ENCODE peak calls at places on chromosomes 16 and 17, in ten cellular contexts. O is foreskin fibroblast, D is GM20000, E is tibial nerve, V is GM12865, W is left lung, I is OCI-LY7, U is psoas muscle, F is coronary artery, M is cardiac muscle cell. C is an unnamed sample.

GRCh38 chr17:74427048-74427762 is 4.7 kb upstream of the GPRC5C start:
- DNase-seq in U (peak; percentile 76), O (no peak), M (peak; percentile 59), W (no peak), F (no peak), I (no peak), E (no peak), D (no peak), V (no peak), C (no peak)

GRCh38 chr17:163514-164103 is 17.8 kb downstream of the DOC2B start:
- DNase-seq in D (no peak), W (no peak), E (no peak), V (peak; percentile 16), O (no peak), M (no peak), F (no peak), U (no peak), I (no peak), C (no peak)

GRCh38 chr16:87461466-87461975 is 31.3 kb downstream of the ZCCHC14 start:
- DNase-seq in F (no peak), O (peak; percentile 31), W (peak; percentile 90), E (peak; percentile 21), I (peak; percentile 59), M (peak; percentile 89), V (peak; percentile 71), D (peak; percentile 74), U (peak; percentile 59), C (peak; percentile 37)

GRCh38 chr17:3770471-3770870 is 30.5 kb downstream of the ITGAE start:
- DNase-seq in V (peak; percentile 63), O (no peak), I (peak; percentile 78), D (peak; percentile 55), M (no peak), F (no peak), W (no peak), U (no peak), E (no peak), C (no peak)

GRCh38 chr17:39096435-39097158 is 54.8 kb downstream of the PLXDC1 start:
- DNase-seq in F (no peak), E (no peak), U (no peak), I (peak; percentile 37), D (peak; percentile 23), O (peak; percentile 20), V (peak; percentile 37), W (no peak), M (no peak), C (no peak)

GRCh38 chr16:21276090-21276489 is 2.0 kb downstream of the CRYM start:
- DNase-seq in U (no peak), V (peak; percentile 51), I (peak; percentile 43), W (no peak), O (no peak), M (no peak), D (no peak), F (no peak), E (no peak), C (no peak)

GRCh38 chr17:70119961-70120360 is 44.9 kb downstream of the KCNJ16 start:
- DNase-seq in I (no peak), D (no peak), O (peak; percentile 51), M (no peak), F (no peak), U (no peak), W (no peak), V (no peak), E (no peak), C (no peak)

GRCh38 chr17:81813861-81814683 is 10.1 kb downstream of the GCGR start:
- DNase-seq in U (no peak), D (no peak), M (no peak), O (no peak), W (no peak), F (no peak), E (no peak), I (no peak), V (no peak), C (no peak)

GRCh38 chr16:13923703-13924298 is 3.8 kb downstream of the ERCC4 start:
- DNase-seq in E (no peak), V (peak; percentile 66), I (peak; percentile 78), O (peak; percentile 67), F (no peak), M (peak; percentile 55), D (peak; percentile 41), U (no peak), W (no peak), C (no peak)

GRCh38 chr17:14297161-14297851 is 3.6 kb upstream of the HS3ST3B1 start:
- DNase-seq in D (peak; percentile 36), F (no peak), O (peak; percentile 88), V (no peak), U (peak; percentile 67), W (no peak), I (no peak), E (no peak), M (peak; percentile 66), C (peak; percentile 34)

GRCh38 chr17:49978501-49978900 is 9.5 kb downstream of the DLX4 start:
- DNase-seq in D (no peak), U (no peak), M (no peak), I (no peak), O (no peak), E (no peak), F (no peak), V (no peak), W (peak; percentile 64), C (no peak)

GRCh38 chr17:39634384-39634871 is 2.5 kb upstream of the STARD3 start:
- DNase-seq in U (no peak), M (peak; percentile 59), V (peak; percentile 33), O (peak; percentile 72), I (peak; percentile 62), F (no peak), E (no peak), D (peak; percentile 66), W (no peak), C (no peak)

DNA sequence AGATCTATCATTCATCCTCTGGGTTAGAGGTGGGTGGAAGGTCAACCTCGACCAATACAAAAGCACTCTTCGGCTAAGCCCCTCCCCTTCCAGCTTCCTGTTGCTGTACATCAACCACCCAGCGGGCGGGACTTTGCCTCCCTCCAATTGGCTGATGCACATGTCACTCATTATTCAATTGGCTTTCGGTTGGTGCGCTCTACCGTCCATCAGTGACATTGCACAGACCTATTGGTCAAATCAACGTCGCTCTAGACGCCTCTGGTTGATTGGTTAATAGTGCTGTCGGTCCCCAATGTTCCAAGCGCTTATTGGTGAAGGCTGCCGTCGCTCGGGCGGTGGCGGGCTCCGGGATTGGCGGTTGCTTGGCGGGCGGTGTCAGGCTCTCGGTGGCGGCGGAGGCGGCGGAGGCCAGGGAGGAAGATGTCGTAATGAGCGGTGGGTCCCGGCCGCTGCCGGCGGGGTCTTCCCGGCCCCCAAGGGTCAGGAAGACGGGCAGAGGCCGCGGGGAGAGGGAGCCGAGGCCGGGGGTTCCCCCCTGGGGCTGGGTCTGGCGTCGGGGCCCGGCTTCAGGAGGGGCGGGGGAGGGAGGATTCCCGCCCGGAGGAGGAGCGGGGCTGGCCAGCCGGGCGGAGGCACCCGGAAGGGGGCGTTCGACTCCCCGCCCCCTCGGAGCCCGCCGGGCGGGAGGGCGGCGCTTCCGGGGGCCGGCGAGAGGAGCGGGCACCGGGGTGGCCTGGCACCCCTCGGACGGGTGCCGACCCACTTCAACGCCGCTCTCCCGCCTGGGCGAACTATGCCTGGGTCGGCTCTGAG is at the start of gene SP2:
- DNase-seq in M (peak; percentile 99), W (peak; percentile 98), F (peak; percentile 100), E (peak; percentile 100), U (peak; percentile 99), V (peak; percentile 100), O (peak; percentile 100), I (peak; percentile 100), D (peak; percentile 98), C (peak; percentile 100)
- TF ChIP-seq CTCF in M (no peak), W (no peak), F (no peak), E (peak; percentile 20), U (peak; percentile 7), V (peak; percentile 1), O (no peak), I (no peak), D (no peak), C (peak; percentile 8)

DNA sequence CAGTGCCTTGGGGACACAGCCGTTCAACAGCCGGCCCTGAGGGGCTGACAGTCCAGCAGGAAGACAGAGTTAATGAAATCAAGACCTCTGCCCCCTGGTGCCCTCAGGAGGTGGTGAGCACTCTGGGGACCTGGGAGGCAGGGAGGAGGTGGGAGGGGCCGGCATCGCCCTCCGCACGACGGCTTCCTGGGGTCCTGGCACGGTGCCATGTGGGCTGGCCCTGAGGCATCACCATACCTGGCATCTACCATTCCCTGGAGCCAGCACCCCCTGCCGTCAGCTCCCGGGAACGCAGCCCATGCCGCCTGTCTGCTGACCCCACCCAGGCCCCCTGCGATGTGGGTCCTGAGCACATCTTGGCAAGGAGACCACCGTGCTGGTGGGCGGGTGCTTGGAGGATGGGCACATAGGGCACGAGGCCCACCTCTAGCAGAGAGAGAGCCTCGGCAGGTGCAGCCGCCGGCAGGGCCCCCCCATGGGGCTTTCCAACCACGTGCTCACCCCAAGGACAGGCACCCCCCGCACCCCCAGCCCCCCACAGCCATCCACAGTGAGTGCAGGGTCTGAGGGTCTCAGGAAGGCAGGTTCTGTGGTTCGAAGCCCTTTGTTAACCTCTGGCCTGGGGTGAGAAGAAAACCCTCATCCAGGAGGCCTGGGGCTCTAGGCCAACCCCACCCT is 52.5 kb downstream of the ZFPM1 start:
- DNase-seq in E (no peak), W (no peak), O (no peak), M (peak; percentile 64), V (peak; percentile 44), D (no peak), F (no peak), I (peak; percentile 79), U (peak; percentile 70), C (peak; percentile 37)
- TF ChIP-seq CTCF in E (peak; percentile 31), W (peak; percentile 16), O (peak; percentile 20), M (peak; percentile 46), V (peak; percentile 43), D (no peak), F (peak; percentile 13), I (peak; percentile 76), U (peak; percentile 25), C (no peak)

DNA sequence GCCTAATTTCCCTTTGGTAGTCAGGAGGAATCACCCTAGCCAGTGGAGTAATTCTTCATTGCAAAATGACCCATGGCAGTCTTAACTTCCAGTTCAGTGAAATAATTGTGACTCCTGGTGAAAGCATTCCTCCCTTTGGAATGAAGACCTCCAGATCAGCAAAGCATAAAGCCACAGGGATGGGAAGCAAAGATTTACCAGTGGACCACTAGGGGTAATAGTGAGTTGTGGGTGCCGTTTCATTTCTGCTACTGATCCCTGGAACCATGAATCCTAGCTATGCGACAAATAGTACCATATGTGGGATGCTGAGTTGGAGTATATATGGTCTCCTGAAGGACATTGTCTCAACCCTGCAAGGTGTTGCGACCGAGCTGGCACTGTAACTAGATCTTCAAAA is 13.7 kb downstream of the DYNLL2 start:
- DNase-seq in D (no peak), V (no peak), M (no peak), F (no peak), O (no peak), E (no peak), W (no peak), I (no peak), U (no peak), C (no peak)
- TF ChIP-seq CTCF in D (no peak), V (no peak), M (no peak), F (no peak), O (no peak), E (no peak), W (no peak), I (peak; percentile 43), U (no peak), C (no peak)

DNA sequence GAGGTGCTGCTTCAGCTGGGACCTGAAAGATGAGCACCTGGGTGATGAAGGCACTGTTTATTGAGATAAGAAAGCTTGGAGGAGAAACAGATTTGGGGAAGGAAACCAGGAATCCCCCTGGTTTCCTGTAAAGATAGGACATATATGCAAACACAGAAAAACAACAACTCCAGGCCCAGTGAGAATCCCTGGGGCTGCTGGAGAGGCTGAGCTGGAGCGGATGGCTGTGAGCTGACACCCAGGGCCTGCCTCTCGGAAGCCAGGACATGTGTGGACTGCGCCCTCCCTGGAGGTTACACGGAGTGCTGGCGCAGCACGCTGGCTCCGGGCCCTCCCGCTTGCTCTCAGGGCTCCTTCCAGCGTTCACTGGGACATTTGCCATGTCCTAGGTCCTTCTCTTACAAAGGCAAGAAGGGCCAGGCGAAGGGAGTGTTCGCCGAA is 57.5 kb downstream of the CYB5B start:
- DNase-seq in W (peak; percentile 78), M (no peak), O (peak; percentile 81), E (peak; percentile 66), D (no peak), F (peak; percentile 91), V (no peak), U (peak; percentile 97), I (no peak), C (peak; percentile 84)
- TF ChIP-seq CTCF in W (no peak), M (peak; percentile 30), O (no peak), E (no peak), D (no peak), F (no peak), V (no peak), U (peak; percentile 24), I (no peak), C (no peak)

C was measured in uterus.